ENCODE peak calls at places on chromosomes 12 and 14, in eight cellular contexts. S, G, F, C, J, Z, V and A are unnamed samples.

GRCh38 chr14:82565825-82566224 is 1032.2 kb upstream of the SEL1L start:
- DNase-seq in S (no peak), G (no peak), F (no peak), C (no peak), J (no peak), Z (no peak), V (no peak), A (no peak)

GRCh38 chr12:46946137-46946536 is 120.3 kb upstream of the SLC38A4 start:
- DNase-seq in S (no peak), G (no peak), F (no peak), C (no peak), J (no peak), Z (no peak), V (no peak), A (no peak)

GRCh38 chr12:49428652-49429549 is 61.6 kb downstream of the SPATS2 start:
- DNase-seq in S (peak), G (no peak), F (no peak), C (no peak), J (peak), Z (peak), V (peak), A (no peak)

GRCh38 chr12:75170786-75171185 is 38.9 kb downstream of the KCNC2 start:
- DNase-seq in S (no peak), G (no peak), F (no peak), C (no peak), J (no peak), Z (no peak), V (no peak), A (no peak)

GRCh38 chr12:43370299-43370698 is 181.7 kb downstream of the ADAMTS20 start:
- DNase-seq in S (no peak), G (no peak), F (no peak), C (no peak), J (no peak), Z (no peak), V (peak), A (no peak)

GRCh38 chr14:54366726-54367707 is 29.8 kb upstream of the CDKN3 start:
- DNase-seq in S (peak), G (no peak), F (peak), C (no peak), J (peak), Z (peak), V (peak), A (no peak)

GRCh38 chr14:36519431-36520321 is at the start of gene NKX2-1:
- DNase-seq in S (no peak), G (no peak), F (no peak), C (no peak), J (peak), Z (peak), V (no peak), A (no peak)

GRCh38 chr12:124883263-124883876 is 19.7 kb upstream of the SCARB1 start:
- DNase-seq in S (no peak), G (no peak), F (no peak), C (no peak), J (no peak), Z (no peak), V (no peak), A (no peak)

GRCh38 chr14:73231874-73232851 is 5.1 kb upstream of the PAPLN start:
- DNase-seq in S (no peak), G (no peak), F (no peak), C (no peak), J (peak), Z (peak), V (no peak), A (no peak)

GRCh38 chr12:130787445-130788410 is 51.3 kb downstream of the STX2 start:
- DNase-seq in S (no peak), G (no peak), F (no peak), C (no peak), J (peak), Z (no peak), V (peak), A (no peak)

GRCh38 chr12:67853204-67853603 is 136.0 kb upstream of the IFNG-AS1 start:
- DNase-seq in S (no peak), G (no peak), F (no peak), C (no peak), J (no peak), Z (no peak), V (peak), A (no peak)

GRCh38 chr12:66129934-66130266 is 650 bp downstream of the LLPH start:
- DNase-seq in S (no peak), G (no peak), F (no peak), C (no peak), J (no peak), Z (no peak), V (peak), A (no peak)

GRCh38 chr14:23829736-23830474 is 123.7 kb upstream of the DHRS4 start:
- DNase-seq in S (no peak), G (no peak), F (no peak), C (no peak), J (peak), Z (no peak), V (peak), A (no peak)

GRCh38 chr12:121356657-121357056 is 4.4 kb upstream of the ANAPC5 start:
- DNase-seq in S (no peak), G (no peak), F (no peak), C (no peak), J (no peak), Z (no peak), V (no peak), A (no peak)

GRCh38 chr12:28104338-28104737 is 85.9 kb upstream of the CCDC91 start:
- DNase-seq in S (no peak), G (no peak), F (no peak), C (no peak), J (no peak), Z (no peak), V (peak), A (no peak)

GRCh38 chr12:31234053-31234835 is 91.7 kb downstream of the SINHCAF start:
- DNase-seq in S (no peak), G (no peak), F (no peak), C (no peak), J (no peak), Z (no peak), V (no peak), A (no peak)

GRCh38 chr12:119546340-119546739 is 47.2 kb upstream of the TMEM233 start:
- DNase-seq in S (no peak), G (no peak), F (no peak), C (no peak), J (no peak), Z (no peak), V (no peak), A (no peak)

GRCh38 chr12:102461501-102461900 is 18.9 kb downstream of the IGF1 start:
- DNase-seq in S (no peak), G (no peak), F (no peak), C (no peak), J (no peak), Z (no peak), V (no peak), A (no peak)

GRCh38 chr12:80044694-80045046 is 54.7 kb upstream of the OTOGL start:
- DNase-seq in S (no peak), G (no peak), F (no peak), C (no peak), J (peak), Z (no peak), V (peak), A (no peak)

GRCh38 chr14:44109041-44109440 is 398.0 kb downstream of the FSCB start:
- DNase-seq in S (no peak), G (no peak), F (no peak), C (no peak), J (no peak), Z (no peak), V (no peak), A (no peak)

GRCh38 chr12:52903285-52903854 is 1.5 kb downstream of the KRT8 start:
- DNase-seq in S (peak), G (peak), F (peak), C (peak), J (peak), Z (peak), V (peak), A (peak)

GRCh38 chr14:75361751-75362433 is 65.9 kb upstream of the JDP2 start:
- DNase-seq in S (no peak), G (no peak), F (no peak), C (peak), J (peak), Z (no peak), V (no peak), A (no peak)

GRCh38 chr12:52647601-52648000 is 4.4 kb downstream of the KRT2 start:
- DNase-seq in S (no peak), G (no peak), F (no peak), C (no peak), J (no peak), Z (no peak), V (no peak), A (no peak)

GRCh38 chr12:93336344-93336743 is 41.4 kb upstream of the NUDT4 start:
- DNase-seq in S (no peak), G (no peak), F (no peak), C (no peak), J (peak), Z (no peak), V (peak), A (no peak)

GRCh38 chr12:103673891-103674375 is 86.9 kb downstream of the STAB2 start:
- DNase-seq in S (no peak), G (no peak), F (no peak), C (no peak), J (no peak), Z (no peak), V (no peak), A (no peak)

GRCh38 chr12:5557906-5558305 is 126.0 kb downstream of the NTF3 start:
- DNase-seq in S (no peak), G (no peak), F (no peak), C (no peak), J (no peak), Z (no peak), V (no peak), A (no peak)

GRCh38 chr12:10967409-10967808 is 19.3 kb downstream of the TAS2R50 start:
- DNase-seq in S (no peak), G (no peak), F (no peak), C (no peak), J (peak), Z (no peak), V (peak), A (no peak)

GRCh38 chr12:15621140-15621539 is 168.0 kb downstream of the EPS8 start:
- DNase-seq in S (no peak), G (no peak), F (no peak), C (no peak), J (no peak), Z (no peak), V (no peak), A (no peak)

GRCh38 chr12:50188875-50189575 is 21.9 kb upstream of the CERS5 start:
- DNase-seq in S (no peak), G (no peak), F (no peak), C (no peak), J (no peak), Z (peak), V (no peak), A (no peak)

GRCh38 chr14:105485720-105486332 is 860 bp upstream of the CRIP1 start:
- DNase-seq in S (no peak), G (no peak), F (no peak), C (peak), J (no peak), Z (peak), V (no peak), A (no peak)

GRCh38 chr12:23867794-23868193 is 81.7 kb downstream of the SOX5 start:
- DNase-seq in S (no peak), G (no peak), F (no peak), C (no peak), J (no peak), Z (no peak), V (no peak), A (no peak)